ENCODE peak calls at places on chromosomes 11 and 22, in eight cellular contexts. One of them, this sample, is unnamed.

GRCh38 chr22:24741357-24741756 is 33.2 kb downstream of the PIWIL3 start:
- DNase-seq in cerebellar cortex: no peak
- DNase-seq in pulmonary artery endothelial cell: no peak
- DNase-seq in stimulated activated CD8-positive, alpha-beta memory T cell treated with anti-CD3 and anti-CD28 coated beads, Interleukin-12 subunit alpha, Interleukin-12 subunit beta, amount 100 ng/mL, for 4 hours: no peak
- DNase-seq in activated CD8-positive, alpha-beta T cell treated with anti-CD3 and anti-CD28 coated beads, Interleukin-2, amount 10 ng/mL, durations not matched to agents 7 days and 5 days: no peak
- DNase-seq in naive thymus-derived CD8-positive, alpha-beta T cell: no peak
- DNase-seq in stimulated activated CD4-positive, alpha-beta T cell treated with anti-CD3 and anti-CD28 coated beads, Interleukin-12 subunit alpha, Interleukin-12 subunit beta, amount 100 ng/mL, for 4 hours: no peak
- DNase-seq in NCI-H345: no peak
- DNase-seq in this sample: no peak

GRCh38 chr22:47286590-47286989 is 524.1 kb downstream of the TBC1D22A start:
- DNase-seq in cerebellar cortex: no peak
- DNase-seq in pulmonary artery endothelial cell: no peak
- DNase-seq in stimulated activated CD8-positive, alpha-beta memory T cell treated with anti-CD3 and anti-CD28 coated beads, Interleukin-12 subunit alpha, Interleukin-12 subunit beta, amount 100 ng/mL, for 4 hours: no peak
- DNase-seq in activated CD8-positive, alpha-beta T cell treated with anti-CD3 and anti-CD28 coated beads, Interleukin-2, amount 10 ng/mL, durations not matched to agents 7 days and 5 days: no peak
- DNase-seq in naive thymus-derived CD8-positive, alpha-beta T cell: no peak
- DNase-seq in stimulated activated CD4-positive, alpha-beta T cell treated with anti-CD3 and anti-CD28 coated beads, Interleukin-12 subunit alpha, Interleukin-12 subunit beta, amount 100 ng/mL, for 4 hours: no peak
- DNase-seq in NCI-H345: no peak
- DNase-seq in this sample: no peak

GRCh38 chr11:118276422-118276821 is 12.3 kb upstream of the MPZL2 start:
- DNase-seq in cerebellar cortex: no peak
- DNase-seq in pulmonary artery endothelial cell: no peak
- DNase-seq in stimulated activated CD8-positive, alpha-beta memory T cell treated with anti-CD3 and anti-CD28 coated beads, Interleukin-12 subunit alpha, Interleukin-12 subunit beta, amount 100 ng/mL, for 4 hours: no peak
- DNase-seq in activated CD8-positive, alpha-beta T cell treated with anti-CD3 and anti-CD28 coated beads, Interleukin-2, amount 10 ng/mL, durations not matched to agents 7 days and 5 days: no peak
- DNase-seq in naive thymus-derived CD8-positive, alpha-beta T cell: no peak
- DNase-seq in stimulated activated CD4-positive, alpha-beta T cell treated with anti-CD3 and anti-CD28 coated beads, Interleukin-12 subunit alpha, Interleukin-12 subunit beta, amount 100 ng/mL, for 4 hours: no peak
- DNase-seq in NCI-H345: no peak
- DNase-seq in this sample: no peak

GRCh38 chr11:130608267-130608666 is 159.8 kb downstream of the ADAMTS15 start:
- DNase-seq in cerebellar cortex: no peak
- DNase-seq in pulmonary artery endothelial cell: no peak
- DNase-seq in stimulated activated CD8-positive, alpha-beta memory T cell treated with anti-CD3 and anti-CD28 coated beads, Interleukin-12 subunit alpha, Interleukin-12 subunit beta, amount 100 ng/mL, for 4 hours: no peak
- DNase-seq in activated CD8-positive, alpha-beta T cell treated with anti-CD3 and anti-CD28 coated beads, Interleukin-2, amount 10 ng/mL, durations not matched to agents 7 days and 5 days: no peak
- DNase-seq in naive thymus-derived CD8-positive, alpha-beta T cell: no peak
- DNase-seq in stimulated activated CD4-positive, alpha-beta T cell treated with anti-CD3 and anti-CD28 coated beads, Interleukin-12 subunit alpha, Interleukin-12 subunit beta, amount 100 ng/mL, for 4 hours: no peak
- DNase-seq in NCI-H345: no peak
- DNase-seq in this sample: no peak

GRCh38 chr11:111303476-111303875 is 5.1 kb downstream of the POU2AF3 start:
- DNase-seq in cerebellar cortex: no peak
- DNase-seq in pulmonary artery endothelial cell: no peak
- DNase-seq in stimulated activated CD8-positive, alpha-beta memory T cell treated with anti-CD3 and anti-CD28 coated beads, Interleukin-12 subunit alpha, Interleukin-12 subunit beta, amount 100 ng/mL, for 4 hours: no peak
- DNase-seq in activated CD8-positive, alpha-beta T cell treated with anti-CD3 and anti-CD28 coated beads, Interleukin-2, amount 10 ng/mL, durations not matched to agents 7 days and 5 days: no peak
- DNase-seq in naive thymus-derived CD8-positive, alpha-beta T cell: no peak
- DNase-seq in stimulated activated CD4-positive, alpha-beta T cell treated with anti-CD3 and anti-CD28 coated beads, Interleukin-12 subunit alpha, Interleukin-12 subunit beta, amount 100 ng/mL, for 4 hours: no peak
- DNase-seq in NCI-H345: peak
- DNase-seq in this sample: no peak

GRCh38 chr11:1880746-1881441 is 10.8 kb downstream of the PRR33 start:
- DNase-seq in cerebellar cortex: no peak
- DNase-seq in pulmonary artery endothelial cell: no peak
- DNase-seq in stimulated activated CD8-positive, alpha-beta memory T cell treated with anti-CD3 and anti-CD28 coated beads, Interleukin-12 subunit alpha, Interleukin-12 subunit beta, amount 100 ng/mL, for 4 hours: no peak
- DNase-seq in activated CD8-positive, alpha-beta T cell treated with anti-CD3 and anti-CD28 coated beads, Interleukin-2, amount 10 ng/mL, durations not matched to agents 7 days and 5 days: no peak
- DNase-seq in naive thymus-derived CD8-positive, alpha-beta T cell: no peak
- DNase-seq in stimulated activated CD4-positive, alpha-beta T cell treated with anti-CD3 and anti-CD28 coated beads, Interleukin-12 subunit alpha, Interleukin-12 subunit beta, amount 100 ng/mL, for 4 hours: no peak
- DNase-seq in NCI-H345: no peak
- DNase-seq in this sample: peak

GRCh38 chr22:23184764-23185113 is 4.4 kb downstream of the BCR start:
- DNase-seq in cerebellar cortex: no peak
- DNase-seq in pulmonary artery endothelial cell: no peak
- DNase-seq in stimulated activated CD8-positive, alpha-beta memory T cell treated with anti-CD3 and anti-CD28 coated beads, Interleukin-12 subunit alpha, Interleukin-12 subunit beta, amount 100 ng/mL, for 4 hours: no peak
- DNase-seq in activated CD8-positive, alpha-beta T cell treated with anti-CD3 and anti-CD28 coated beads, Interleukin-2, amount 10 ng/mL, durations not matched to agents 7 days and 5 days: no peak
- DNase-seq in naive thymus-derived CD8-positive, alpha-beta T cell: no peak
- DNase-seq in stimulated activated CD4-positive, alpha-beta T cell treated with anti-CD3 and anti-CD28 coated beads, Interleukin-12 subunit alpha, Interleukin-12 subunit beta, amount 100 ng/mL, for 4 hours: no peak
- DNase-seq in NCI-H345: peak
- DNase-seq in this sample: peak

GRCh38 chr22:39486951-39487825 is 14.9 kb upstream of the MIEF1 start:
- DNase-seq in cerebellar cortex: peak
- DNase-seq in pulmonary artery endothelial cell: no peak
- DNase-seq in stimulated activated CD8-positive, alpha-beta memory T cell treated with anti-CD3 and anti-CD28 coated beads, Interleukin-12 subunit alpha, Interleukin-12 subunit beta, amount 100 ng/mL, for 4 hours: no peak
- DNase-seq in activated CD8-positive, alpha-beta T cell treated with anti-CD3 and anti-CD28 coated beads, Interleukin-2, amount 10 ng/mL, durations not matched to agents 7 days and 5 days: no peak
- DNase-seq in naive thymus-derived CD8-positive, alpha-beta T cell: no peak
- DNase-seq in stimulated activated CD4-positive, alpha-beta T cell treated with anti-CD3 and anti-CD28 coated beads, Interleukin-12 subunit alpha, Interleukin-12 subunit beta, amount 100 ng/mL, for 4 hours: no peak
- DNase-seq in NCI-H345: no peak
- DNase-seq in this sample: peak

GRCh38 chr11:83249972-83250593 is 36.1 kb downstream of the CCDC90B start:
- DNase-seq in cerebellar cortex: peak
- DNase-seq in pulmonary artery endothelial cell: no peak
- DNase-seq in stimulated activated CD8-positive, alpha-beta memory T cell treated with anti-CD3 and anti-CD28 coated beads, Interleukin-12 subunit alpha, Interleukin-12 subunit beta, amount 100 ng/mL, for 4 hours: no peak
- DNase-seq in activated CD8-positive, alpha-beta T cell treated with anti-CD3 and anti-CD28 coated beads, Interleukin-2, amount 10 ng/mL, durations not matched to agents 7 days and 5 days: peak
- DNase-seq in naive thymus-derived CD8-positive, alpha-beta T cell: peak
- DNase-seq in stimulated activated CD4-positive, alpha-beta T cell treated with anti-CD3 and anti-CD28 coated beads, Interleukin-12 subunit alpha, Interleukin-12 subunit beta, amount 100 ng/mL, for 4 hours: no peak
- DNase-seq in NCI-H345: peak
- DNase-seq in this sample: peak

GRCh38 chr11:108886608-108887007 is 221.7 kb downstream of the DDX10 start:
- DNase-seq in cerebellar cortex: no peak
- DNase-seq in pulmonary artery endothelial cell: no peak
- DNase-seq in stimulated activated CD8-positive, alpha-beta memory T cell treated with anti-CD3 and anti-CD28 coated beads, Interleukin-12 subunit alpha, Interleukin-12 subunit beta, amount 100 ng/mL, for 4 hours: no peak
- DNase-seq in activated CD8-positive, alpha-beta T cell treated with anti-CD3 and anti-CD28 coated beads, Interleukin-2, amount 10 ng/mL, durations not matched to agents 7 days and 5 days: no peak
- DNase-seq in naive thymus-derived CD8-positive, alpha-beta T cell: no peak
- DNase-seq in stimulated activated CD4-positive, alpha-beta T cell treated with anti-CD3 and anti-CD28 coated beads, Interleukin-12 subunit alpha, Interleukin-12 subunit beta, amount 100 ng/mL, for 4 hours: no peak
- DNase-seq in NCI-H345: no peak
- DNase-seq in this sample: no peak

GRCh38 chr22:24953294-24954113 is 988 bp downstream of the KIAA1671 start:
- DNase-seq in cerebellar cortex: no peak
- DNase-seq in pulmonary artery endothelial cell: no peak
- DNase-seq in stimulated activated CD8-positive, alpha-beta memory T cell treated with anti-CD3 and anti-CD28 coated beads, Interleukin-12 subunit alpha, Interleukin-12 subunit beta, amount 100 ng/mL, for 4 hours: no peak
- DNase-seq in activated CD8-positive, alpha-beta T cell treated with anti-CD3 and anti-CD28 coated beads, Interleukin-2, amount 10 ng/mL, durations not matched to agents 7 days and 5 days: no peak
- DNase-seq in naive thymus-derived CD8-positive, alpha-beta T cell: no peak
- DNase-seq in stimulated activated CD4-positive, alpha-beta T cell treated with anti-CD3 and anti-CD28 coated beads, Interleukin-12 subunit alpha, Interleukin-12 subunit beta, amount 100 ng/mL, for 4 hours: no peak
- DNase-seq in NCI-H345: no peak
- DNase-seq in this sample: peak

GRCh38 chr22:23353696-23354095 is 173.4 kb downstream of the BCR start:
- DNase-seq in cerebellar cortex: no peak
- DNase-seq in pulmonary artery endothelial cell: no peak
- DNase-seq in stimulated activated CD8-positive, alpha-beta memory T cell treated with anti-CD3 and anti-CD28 coated beads, Interleukin-12 subunit alpha, Interleukin-12 subunit beta, amount 100 ng/mL, for 4 hours: no peak
- DNase-seq in activated CD8-positive, alpha-beta T cell treated with anti-CD3 and anti-CD28 coated beads, Interleukin-2, amount 10 ng/mL, durations not matched to agents 7 days and 5 days: no peak
- DNase-seq in naive thymus-derived CD8-positive, alpha-beta T cell: no peak
- DNase-seq in stimulated activated CD4-positive, alpha-beta T cell treated with anti-CD3 and anti-CD28 coated beads, Interleukin-12 subunit alpha, Interleukin-12 subunit beta, amount 100 ng/mL, for 4 hours: no peak
- DNase-seq in NCI-H345: no peak
- DNase-seq in this sample: no peak

GRCh38 chr11:104191124-104191523 is 27.2 kb upstream of the PDGFD start:
- DNase-seq in cerebellar cortex: no peak
- DNase-seq in pulmonary artery endothelial cell: no peak
- DNase-seq in stimulated activated CD8-positive, alpha-beta memory T cell treated with anti-CD3 and anti-CD28 coated beads, Interleukin-12 subunit alpha, Interleukin-12 subunit beta, amount 100 ng/mL, for 4 hours: no peak
- DNase-seq in activated CD8-positive, alpha-beta T cell treated with anti-CD3 and anti-CD28 coated beads, Interleukin-2, amount 10 ng/mL, durations not matched to agents 7 days and 5 days: no peak
- DNase-seq in naive thymus-derived CD8-positive, alpha-beta T cell: no peak
- DNase-seq in stimulated activated CD4-positive, alpha-beta T cell treated with anti-CD3 and anti-CD28 coated beads, Interleukin-12 subunit alpha, Interleukin-12 subunit beta, amount 100 ng/mL, for 4 hours: no peak
- DNase-seq in NCI-H345: no peak
- DNase-seq in this sample: no peak

GRCh38 chr11:59185412-59185811 is 13.5 kb downstream of the DTX4 start:
- DNase-seq in cerebellar cortex: no peak
- DNase-seq in pulmonary artery endothelial cell: no peak
- DNase-seq in stimulated activated CD8-positive, alpha-beta memory T cell treated with anti-CD3 and anti-CD28 coated beads, Interleukin-12 subunit alpha, Interleukin-12 subunit beta, amount 100 ng/mL, for 4 hours: no peak
- DNase-seq in activated CD8-positive, alpha-beta T cell treated with anti-CD3 and anti-CD28 coated beads, Interleukin-2, amount 10 ng/mL, durations not matched to agents 7 days and 5 days: no peak
- DNase-seq in naive thymus-derived CD8-positive, alpha-beta T cell: no peak
- DNase-seq in stimulated activated CD4-positive, alpha-beta T cell treated with anti-CD3 and anti-CD28 coated beads, Interleukin-12 subunit alpha, Interleukin-12 subunit beta, amount 100 ng/mL, for 4 hours: no peak
- DNase-seq in NCI-H345: no peak
- DNase-seq in this sample: no peak

GRCh38 chr11:93287434-93287833 is 43.1 kb upstream of the DEUP1 start:
- DNase-seq in cerebellar cortex: no peak
- DNase-seq in pulmonary artery endothelial cell: no peak
- DNase-seq in stimulated activated CD8-positive, alpha-beta memory T cell treated with anti-CD3 and anti-CD28 coated beads, Interleukin-12 subunit alpha, Interleukin-12 subunit beta, amount 100 ng/mL, for 4 hours: no peak
- DNase-seq in activated CD8-positive, alpha-beta T cell treated with anti-CD3 and anti-CD28 coated beads, Interleukin-2, amount 10 ng/mL, durations not matched to agents 7 days and 5 days: no peak
- DNase-seq in naive thymus-derived CD8-positive, alpha-beta T cell: no peak
- DNase-seq in stimulated activated CD4-positive, alpha-beta T cell treated with anti-CD3 and anti-CD28 coated beads, Interleukin-12 subunit alpha, Interleukin-12 subunit beta, amount 100 ng/mL, for 4 hours: no peak
- DNase-seq in NCI-H345: no peak
- DNase-seq in this sample: no peak

GRCh38 chr22:24322522-24322921 is 51.9 kb downstream of the SPECC1L start:
- DNase-seq in cerebellar cortex: peak
- DNase-seq in pulmonary artery endothelial cell: no peak
- DNase-seq in stimulated activated CD8-positive, alpha-beta memory T cell treated with anti-CD3 and anti-CD28 coated beads, Interleukin-12 subunit alpha, Interleukin-12 subunit beta, amount 100 ng/mL, for 4 hours: no peak
- DNase-seq in activated CD8-positive, alpha-beta T cell treated with anti-CD3 and anti-CD28 coated beads, Interleukin-2, amount 10 ng/mL, durations not matched to agents 7 days and 5 days: no peak
- DNase-seq in naive thymus-derived CD8-positive, alpha-beta T cell: no peak
- DNase-seq in stimulated activated CD4-positive, alpha-beta T cell treated with anti-CD3 and anti-CD28 coated beads, Interleukin-12 subunit alpha, Interleukin-12 subunit beta, amount 100 ng/mL, for 4 hours: no peak
- DNase-seq in NCI-H345: no peak
- DNase-seq in this sample: no peak

GRCh38 chr11:1497600-1497999 is 11.0 kb upstream of the MOB2 start:
- DNase-seq in cerebellar cortex: no peak
- DNase-seq in pulmonary artery endothelial cell: no peak
- DNase-seq in stimulated activated CD8-positive, alpha-beta memory T cell treated with anti-CD3 and anti-CD28 coated beads, Interleukin-12 subunit alpha, Interleukin-12 subunit beta, amount 100 ng/mL, for 4 hours: no peak
- DNase-seq in activated CD8-positive, alpha-beta T cell treated with anti-CD3 and anti-CD28 coated beads, Interleukin-2, amount 10 ng/mL, durations not matched to agents 7 days and 5 days: no peak
- DNase-seq in naive thymus-derived CD8-positive, alpha-beta T cell: no peak
- DNase-seq in stimulated activated CD4-positive, alpha-beta T cell treated with anti-CD3 and anti-CD28 coated beads, Interleukin-12 subunit alpha, Interleukin-12 subunit beta, amount 100 ng/mL, for 4 hours: no peak
- DNase-seq in NCI-H345: peak
- DNase-seq in this sample: no peak

GRCh38 chr22:32649515-32650200 is 151.8 kb upstream of the TIMP3 start:
- DNase-seq in cerebellar cortex: no peak
- DNase-seq in pulmonary artery endothelial cell: no peak
- DNase-seq in stimulated activated CD8-positive, alpha-beta memory T cell treated with anti-CD3 and anti-CD28 coated beads, Interleukin-12 subunit alpha, Interleukin-12 subunit beta, amount 100 ng/mL, for 4 hours: no peak
- DNase-seq in activated CD8-positive, alpha-beta T cell treated with anti-CD3 and anti-CD28 coated beads, Interleukin-2, amount 10 ng/mL, durations not matched to agents 7 days and 5 days: no peak
- DNase-seq in naive thymus-derived CD8-positive, alpha-beta T cell: no peak
- DNase-seq in stimulated activated CD4-positive, alpha-beta T cell treated with anti-CD3 and anti-CD28 coated beads, Interleukin-12 subunit alpha, Interleukin-12 subunit beta, amount 100 ng/mL, for 4 hours: no peak
- DNase-seq in NCI-H345: no peak
- DNase-seq in this sample: no peak

GRCh38 chr11:106088896-106089295 is 11.4 kb downstream of the AASDHPPT start:
- DNase-seq in cerebellar cortex: no peak
- DNase-seq in pulmonary artery endothelial cell: no peak
- DNase-seq in stimulated activated CD8-positive, alpha-beta memory T cell treated with anti-CD3 and anti-CD28 coated beads, Interleukin-12 subunit alpha, Interleukin-12 subunit beta, amount 100 ng/mL, for 4 hours: no peak
- DNase-seq in activated CD8-positive, alpha-beta T cell treated with anti-CD3 and anti-CD28 coated beads, Interleukin-2, amount 10 ng/mL, durations not matched to agents 7 days and 5 days: no peak
- DNase-seq in naive thymus-derived CD8-positive, alpha-beta T cell: no peak
- DNase-seq in stimulated activated CD4-positive, alpha-beta T cell treated with anti-CD3 and anti-CD28 coated beads, Interleukin-12 subunit alpha, Interleukin-12 subunit beta, amount 100 ng/mL, for 4 hours: no peak
- DNase-seq in NCI-H345: no peak
- DNase-seq in this sample: no peak

GRCh38 chr22:44883011-44883421 is 126.8 kb downstream of the PHF21B start:
- DNase-seq in cerebellar cortex: no peak
- DNase-seq in pulmonary artery endothelial cell: no peak
- DNase-seq in stimulated activated CD8-positive, alpha-beta memory T cell treated with anti-CD3 and anti-CD28 coated beads, Interleukin-12 subunit alpha, Interleukin-12 subunit beta, amount 100 ng/mL, for 4 hours: no peak
- DNase-seq in activated CD8-positive, alpha-beta T cell treated with anti-CD3 and anti-CD28 coated beads, Interleukin-2, amount 10 ng/mL, durations not matched to agents 7 days and 5 days: no peak
- DNase-seq in naive thymus-derived CD8-positive, alpha-beta T cell: no peak
- DNase-seq in stimulated activated CD4-positive, alpha-beta T cell treated with anti-CD3 and anti-CD28 coated beads, Interleukin-12 subunit alpha, Interleukin-12 subunit beta, amount 100 ng/mL, for 4 hours: no peak
- DNase-seq in NCI-H345: no peak
- DNase-seq in this sample: peak

GRCh38 chr22:17795661-17796548 is 21.6 kb upstream of the BID start:
- DNase-seq in cerebellar cortex: no peak
- DNase-seq in pulmonary artery endothelial cell: no peak
- DNase-seq in stimulated activated CD8-positive, alpha-beta memory T cell treated with anti-CD3 and anti-CD28 coated beads, Interleukin-12 subunit alpha, Interleukin-12 subunit beta, amount 100 ng/mL, for 4 hours: no peak
- DNase-seq in activated CD8-positive, alpha-beta T cell treated with anti-CD3 and anti-CD28 coated beads, Interleukin-2, amount 10 ng/mL, durations not matched to agents 7 days and 5 days: no peak
- DNase-seq in naive thymus-derived CD8-positive, alpha-beta T cell: no peak
- DNase-seq in stimulated activated CD4-positive, alpha-beta T cell treated with anti-CD3 and anti-CD28 coated beads, Interleukin-12 subunit alpha, Interleukin-12 subunit beta, amount 100 ng/mL, for 4 hours: no peak
- DNase-seq in NCI-H345: no peak
- DNase-seq in this sample: no peak

GRCh38 chr11:11937957-11938356 is 70.5 kb downstream of the DKK3 start:
- DNase-seq in cerebellar cortex: no peak
- DNase-seq in pulmonary artery endothelial cell: no peak
- DNase-seq in stimulated activated CD8-positive, alpha-beta memory T cell treated with anti-CD3 and anti-CD28 coated beads, Interleukin-12 subunit alpha, Interleukin-12 subunit beta, amount 100 ng/mL, for 4 hours: no peak
- DNase-seq in activated CD8-positive, alpha-beta T cell treated with anti-CD3 and anti-CD28 coated beads, Interleukin-2, amount 10 ng/mL, durations not matched to agents 7 days and 5 days: no peak
- DNase-seq in naive thymus-derived CD8-positive, alpha-beta T cell: no peak
- DNase-seq in stimulated activated CD4-positive, alpha-beta T cell treated with anti-CD3 and anti-CD28 coated beads, Interleukin-12 subunit alpha, Interleukin-12 subunit beta, amount 100 ng/mL, for 4 hours: no peak
- DNase-seq in NCI-H345: no peak
- DNase-seq in this sample: no peak

GRCh38 chr22:26585104-26585790 is 4.7 kb downstream of the TPST2 start:
- DNase-seq in cerebellar cortex: no peak
- DNase-seq in pulmonary artery endothelial cell: peak
- DNase-seq in stimulated activated CD8-positive, alpha-beta memory T cell treated with anti-CD3 and anti-CD28 coated beads, Interleukin-12 subunit alpha, Interleukin-12 subunit beta, amount 100 ng/mL, for 4 hours: no peak
- DNase-seq in activated CD8-positive, alpha-beta T cell treated with anti-CD3 and anti-CD28 coated beads, Interleukin-2, amount 10 ng/mL, durations not matched to agents 7 days and 5 days: peak
- DNase-seq in naive thymus-derived CD8-positive, alpha-beta T cell: no peak
- DNase-seq in stimulated activated CD4-positive, alpha-beta T cell treated with anti-CD3 and anti-CD28 coated beads, Interleukin-12 subunit alpha, Interleukin-12 subunit beta, amount 100 ng/mL, for 4 hours: no peak
- DNase-seq in NCI-H345: no peak
- DNase-seq in this sample: no peak

GRCh38 chr11:67312187-67313021 is 9.1 kb downstream of the SSH3 start:
- DNase-seq in cerebellar cortex: no peak
- DNase-seq in pulmonary artery endothelial cell: no peak
- DNase-seq in stimulated activated CD8-positive, alpha-beta memory T cell treated with anti-CD3 and anti-CD28 coated beads, Interleukin-12 subunit alpha, Interleukin-12 subunit beta, amount 100 ng/mL, for 4 hours: no peak
- DNase-seq in activated CD8-positive, alpha-beta T cell treated with anti-CD3 and anti-CD28 coated beads, Interleukin-2, amount 10 ng/mL, durations not matched to agents 7 days and 5 days: no peak
- DNase-seq in naive thymus-derived CD8-positive, alpha-beta T cell: no peak
- DNase-seq in stimulated activated CD4-positive, alpha-beta T cell treated with anti-CD3 and anti-CD28 coated beads, Interleukin-12 subunit alpha, Interleukin-12 subunit beta, amount 100 ng/mL, for 4 hours: no peak
- DNase-seq in NCI-H345: no peak
- DNase-seq in this sample: no peak

GRCh38 chr11:128508785-128509518 is 78.4 kb downstream of the ETS1 start:
- DNase-seq in cerebellar cortex: no peak
- DNase-seq in pulmonary artery endothelial cell: no peak
- DNase-seq in stimulated activated CD8-positive, alpha-beta memory T cell treated with anti-CD3 and anti-CD28 coated beads, Interleukin-12 subunit alpha, Interleukin-12 subunit beta, amount 100 ng/mL, for 4 hours: no peak
- DNase-seq in activated CD8-positive, alpha-beta T cell treated with anti-CD3 and anti-CD28 coated beads, Interleukin-2, amount 10 ng/mL, durations not matched to agents 7 days and 5 days: no peak
- DNase-seq in naive thymus-derived CD8-positive, alpha-beta T cell: peak
- DNase-seq in stimulated activated CD4-positive, alpha-beta T cell treated with anti-CD3 and anti-CD28 coated beads, Interleukin-12 subunit alpha, Interleukin-12 subunit beta, amount 100 ng/mL, for 4 hours: no peak
- DNase-seq in NCI-H345: no peak
- DNase-seq in this sample: no peak